ENCODE peak calls at places on chromosomes 12 and 14, in eight cellular contexts. U, T, Q, A, L, F, P and X are unnamed samples.

GRCh38 chr14:89303452-89304435 is 113.3 kb downstream of the FOXN3 start:
- DNase-seq in U (no peak), T (no peak), Q (no peak), A (peak), L (no peak), F (peak), P (no peak), X (no peak)

GRCh38 chr12:81610955-81611889 is 147.9 kb downstream of the PPFIA2 start:
- DNase-seq in U (no peak), T (no peak), Q (peak), A (no peak), L (no peak), F (peak), P (no peak), X (peak)

GRCh38 chr14:20415723-20416622 is 2.7 kb upstream of the TEP1 start:
- DNase-seq in U (no peak), T (no peak), Q (peak), A (no peak), L (peak), F (peak), P (peak), X (no peak)

GRCh38 chr14:77248666-77249065 is 22.3 kb downstream of the NGB start:
- DNase-seq in U (no peak), T (no peak), Q (no peak), A (no peak), L (no peak), F (no peak), P (no peak), X (no peak)

GRCh38 chr12:67681145-67681778 is 32.7 kb downstream of the DYRK2 start:
- DNase-seq in U (no peak), T (no peak), Q (peak), A (no peak), L (no peak), F (peak), P (no peak), X (no peak)

GRCh38 chr12:32312049-32312670 is 87.2 kb upstream of the FGD4 start:
- DNase-seq in U (no peak), T (no peak), Q (peak), A (no peak), L (no peak), F (peak), P (peak), X (no peak)

GRCh38 chr12:111446631-111447570 is 41.2 kb downstream of the SH2B3 start:
- DNase-seq in U (no peak), T (peak), Q (no peak), A (peak), L (no peak), F (no peak), P (no peak), X (no peak)

GRCh38 chr14:37232907-37233481 is 35.3 kb downstream of the MIPOL1 start:
- DNase-seq in U (no peak), T (no peak), Q (peak), A (no peak), L (no peak), F (peak), P (no peak), X (no peak)

GRCh38 chr14:55129428-55130193 is 559 bp downstream of the LGALS3 start:
- DNase-seq in U (peak), T (peak), Q (peak), A (peak), L (peak), F (peak), P (peak), X (peak)

GRCh38 chr12:40152783-40153383 is 47.0 kb upstream of the SLC2A13 start:
- DNase-seq in U (no peak), T (no peak), Q (peak), A (no peak), L (peak), F (peak), P (peak), X (no peak)

GRCh38 chr14:102170061-102170460 is 30.4 kb downstream of the WDR20 start:
- DNase-seq in U (no peak), T (no peak), Q (no peak), A (no peak), L (no peak), F (no peak), P (no peak), X (no peak)

GRCh38 chr14:100159107-100159864 is at the start of gene DEGS2:
- DNase-seq in U (no peak), T (no peak), Q (peak), A (no peak), L (peak), F (peak), P (peak), X (peak)

GRCh38 chr14:60805881-60806569 is 71.5 kb downstream of the MNAT1 start:
- DNase-seq in U (no peak), T (no peak), Q (no peak), A (no peak), L (no peak), F (peak), P (no peak), X (no peak)

GRCh38 chr12:69904761-69905160 is 79.7 kb downstream of the MYRFL start:
- DNase-seq in U (no peak), T (no peak), Q (no peak), A (no peak), L (no peak), F (peak), P (no peak), X (no peak)

GRCh38 chr12:94152292-94153083 is 4.1 kb downstream of the PLXNC1 start:
- DNase-seq in U (no peak), T (no peak), Q (no peak), A (no peak), L (no peak), F (no peak), P (no peak), X (no peak)

GRCh38 chr14:55077691-55078151 is 26.3 kb downstream of the MAPK1IP1L start:
- DNase-seq in U (no peak), T (no peak), Q (no peak), A (no peak), L (no peak), F (peak), P (no peak), X (peak)

GRCh38 chr12:106141452-106141851 is 2.7 kb upstream of the NUAK1 start:
- DNase-seq in U (no peak), T (peak), Q (no peak), A (no peak), L (no peak), F (peak), P (no peak), X (no peak)

GRCh38 chr12:104303538-104304151 is at the start of gene EID3:
- DNase-seq in U (peak), T (peak), Q (peak), A (peak), L (peak), F (peak), P (peak), X (peak)

GRCh38 chr12:4272014-4272975 is 1.3 kb upstream of the CCND2 start:
- DNase-seq in U (no peak), T (peak), Q (no peak), A (peak), L (peak), F (peak), P (peak), X (peak)

GRCh38 chr14:33938131-33938949 is 12.5 kb downstream of the EGLN3 start:
- DNase-seq in U (peak), T (no peak), Q (peak), A (peak), L (no peak), F (peak), P (no peak), X (peak)

GRCh38 chr14:67704484-67705089 is 2.9 kb downstream of the RDH12 start:
- DNase-seq in U (no peak), T (no peak), Q (peak), A (no peak), L (peak), F (peak), P (peak), X (no peak)

GRCh38 chr14:82855912-82856381 is 1322.3 kb upstream of the SEL1L start:
- DNase-seq in U (no peak), T (no peak), Q (no peak), A (no peak), L (no peak), F (peak), P (no peak), X (no peak)

GRCh38 chr12:16482726-16483125 is 123.2 kb downstream of the LMO3 start:
- DNase-seq in U (no peak), T (no peak), Q (no peak), A (no peak), L (no peak), F (peak), P (no peak), X (no peak)

GRCh38 chr14:61346793-61347192 is 25.4 kb downstream of the PRKCH start:
- DNase-seq in U (no peak), T (no peak), Q (no peak), A (no peak), L (no peak), F (no peak), P (no peak), X (no peak)

GRCh38 chr12:116123511-116124258 is 153.8 kb downstream of the MED13L start:
- DNase-seq in U (no peak), T (no peak), Q (peak), A (no peak), L (no peak), F (peak), P (no peak), X (no peak)

GRCh38 chr14:36723551-36723950 is 61.9 kb downstream of the PAX9 start:
- DNase-seq in U (no peak), T (no peak), Q (no peak), A (no peak), L (no peak), F (no peak), P (no peak), X (no peak)

GRCh38 chr12:39946361-39946948 is 159.4 kb downstream of the SLC2A13 start:
- DNase-seq in U (no peak), T (no peak), Q (peak), A (no peak), L (no peak), F (no peak), P (no peak), X (no peak)

GRCh38 chr12:89064780-89065179 is 287.5 kb downstream of the DUSP6 start:
- DNase-seq in U (no peak), T (no peak), Q (peak), A (no peak), L (no peak), F (peak), P (no peak), X (no peak)

GRCh38 chr14:102319351-102320032 is at the start of gene ZNF839:
- DNase-seq in U (peak), T (peak), Q (peak), A (peak), L (peak), F (peak), P (peak), X (peak)

GRCh38 chr12:109191621-109192250 is 75.3 kb downstream of the ACACB start:
- DNase-seq in U (no peak), T (no peak), Q (peak), A (no peak), L (no peak), F (peak), P (no peak), X (no peak)

GRCh38 chr12:58877243-58877743 is 43.0 kb downstream of the LRIG3 start:
- DNase-seq in U (no peak), T (no peak), Q (peak), A (no peak), L (no peak), F (peak), P (no peak), X (no peak)

GRCh38 chr12:132471858-132472255 is 18.1 kb upstream of the FBRSL1 start:
- DNase-seq in U (no peak), T (no peak), Q (no peak), A (no peak), L (no peak), F (no peak), P (no peak), X (peak)

GRCh38 chr14:69044965-69045555 is 66.0 kb upstream of the ACTN1 start:
- DNase-seq in U (no peak), T (no peak), Q (no peak), A (peak), L (no peak), F (peak), P (no peak), X (no peak)

GRCh38 chr12:89857652-89858274 is 149.1 kb upstream of the ATP2B1 start:
- DNase-seq in U (no peak), T (no peak), Q (no peak), A (no peak), L (no peak), F (no peak), P (no peak), X (no peak)

GRCh38 chr12:21934173-21934572 is 7.1 kb downstream of the ABCC9 start:
- DNase-seq in U (no peak), T (no peak), Q (no peak), A (no peak), L (no peak), F (peak), P (no peak), X (no peak)

GRCh38 chr14:91354221-91354916 is 63.3 kb downstream of the CCDC88C start:
- DNase-seq in U (no peak), T (no peak), Q (no peak), A (no peak), L (no peak), F (peak), P (no peak), X (no peak)

GRCh38 chr14:91357272-91357671 is 60.3 kb downstream of the CCDC88C start:
- DNase-seq in U (no peak), T (no peak), Q (no peak), A (peak), L (no peak), F (no peak), P (no peak), X (no peak)

GRCh38 chr14:91352696-91353692 is 64.6 kb downstream of the CCDC88C start:
- DNase-seq in U (no peak), T (no peak), Q (no peak), A (no peak), L (no peak), F (no peak), P (no peak), X (no peak)

GRCh38 chr14:91356218-91356763 is 61.3 kb downstream of the CCDC88C start:
- DNase-seq in U (no peak), T (no peak), Q (no peak), A (peak), L (no peak), F (no peak), P (no peak), X (no peak)

GRCh38 chr14:91354979-91355685 is 62.5 kb downstream of the CCDC88C start:
- DNase-seq in U (no peak), T (no peak), Q (no peak), A (no peak), L (peak), F (no peak), P (no peak), X (no peak)
- H3K27ac ChIP-seq in U (no peak), T (no peak), Q (no peak), A (no peak), L (peak), F (no peak), P (peak), X (no peak)

GRCh38 chr12:52151859-52152783 is 39.7 kb downstream of the KRT80 start:
- DNase-seq in U (peak), T (peak), Q (peak), A (peak), L (peak), F (peak), P (peak), X (peak)
- H3K4me3 ChIP-seq in U (peak), T (peak), Q (peak), A (no peak), L (peak), F (peak), P (no peak), X (peak)

DNA sequence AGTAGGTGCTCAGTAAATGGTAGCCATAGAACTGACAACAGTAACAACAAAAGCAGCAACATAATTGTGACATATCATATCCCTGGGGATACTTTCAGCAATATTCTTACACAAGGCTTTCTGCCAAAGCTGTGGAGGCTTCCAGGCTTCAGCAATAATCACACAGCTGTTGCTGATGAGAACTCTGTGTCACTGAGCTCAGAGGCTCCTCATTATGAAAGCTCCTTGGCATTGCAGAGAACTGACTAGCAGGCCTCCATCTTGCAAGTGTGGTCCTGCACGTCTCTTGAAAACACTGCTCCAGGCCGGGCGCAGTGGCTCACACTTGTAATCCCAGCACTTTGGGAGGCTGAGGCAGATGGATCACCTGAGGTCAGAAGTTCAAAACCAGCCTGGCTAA is 97.3 kb upstream of the BTG1 start:
- DNase-seq in U (no peak), T (no peak), Q (no peak), A (no peak), L (no peak), F (peak), P (no peak), X (no peak)
- H3K27ac ChIP-seq in U (peak), T (peak), Q (no peak), A (no peak), L (no peak), F (no peak), P (no peak), X (no peak)

GRCh38 chr14:81402123-81402495 is 2.0 kb upstream of the STON2 start:
- DNase-seq in U (no peak), T (no peak), Q (no peak), A (no peak), L (no peak), F (peak), P (no peak), X (no peak)
- H3K4me3 ChIP-seq in U (no peak), T (no peak), Q (no peak), A (no peak), L (no peak), F (no peak), P (no peak), X (no peak)

GRCh38 chr12:47277972-47278448 is 198.3 kb upstream of the AMIGO2 start:
- DNase-seq in U (no peak), T (no peak), Q (peak), A (no peak), L (no peak), F (peak), P (no peak), X (no peak)
- H3K27ac ChIP-seq in U (peak), T (no peak), Q (peak), A (no peak), L (peak), F (peak), P (peak), X (peak)

GRCh38 chr12:101551362-101552114 is 43.2 kb upstream of the MYBPC1 start:
- DNase-seq in U (no peak), T (no peak), Q (no peak), A (no peak), L (no peak), F (no peak), P (no peak), X (no peak)

GRCh38 chr12:101557092-101557491 is 37.7 kb upstream of the MYBPC1 start:
- DNase-seq in U (no peak), T (no peak), Q (no peak), A (no peak), L (no peak), F (no peak), P (no peak), X (no peak)

GRCh38 chr12:101552277-101552676 is 42.5 kb upstream of the MYBPC1 start:
- DNase-seq in U (no peak), T (no peak), Q (peak), A (no peak), L (no peak), F (peak), P (no peak), X (no peak)
- H3K4me3 ChIP-seq in U (no peak), T (no peak), Q (no peak), A (no peak), L (no peak), F (no peak), P (no peak), X (no peak)

GRCh38 chr12:6430124-6430989 is 14.4 kb upstream of the CD27 start:
- DNase-seq in U (no peak), T (peak), Q (peak), A (peak), L (no peak), F (peak), P (no peak), X (peak)
- H3K27ac ChIP-seq in U (peak), T (peak), Q (peak), A (peak), L (no peak), F (peak), P (no peak), X (peak)

GRCh38 chr14:28057286-28058011 is 709.1 kb upstream of the FOXG1 start:
- DNase-seq in U (no peak), T (no peak), Q (no peak), A (no peak), L (no peak), F (no peak), P (no peak), X (no peak)
- H3K4me3 ChIP-seq in U (peak), T (peak), Q (no peak), A (no peak), L (no peak), F (no peak), P (no peak), X (no peak)